ENCODE peak calls at places on chromosomes 2 and 18, in four cellular contexts. One of them, this sample, is unnamed.

GRCh38 chr2:235045973-235046343 is 94.1 kb downstream of the SH3BP4 start:
- DNase-seq in astrocyte: no peak
- DNase-seq in activated effector memory CD4-positive, alpha-beta T cell treated with Interleukin-2 at 50 U/mL for 16 hours: no peak
- DNase-seq in A172: no peak
- DNase-seq in this sample: no peak

GRCh38 chr18:42675810-42676209 is 439.7 kb downstream of the RIT2 start:
- DNase-seq in activated effector memory CD4-positive, alpha-beta T cell treated with Interleukin-2 at 50 U/mL for 16 hours: no peak
- DNase-seq in astrocyte: no peak
- DNase-seq in A172: no peak
- DNase-seq in this sample: no peak

GRCh38 chr2:75327334-75327733 is 128.0 kb upstream of the TACR1 start:
- DNase-seq in astrocyte: no peak
- DNase-seq in A172: peak; percentile 28
- DNase-seq in activated effector memory CD4-positive, alpha-beta T cell treated with Interleukin-2 at 50 U/mL for 16 hours: no peak
- DNase-seq in this sample: no peak

GRCh38 chr18:75554112-75554511 is 126.6 kb upstream of the SMIM21 start:
- DNase-seq in activated effector memory CD4-positive, alpha-beta T cell treated with Interleukin-2 at 50 U/mL for 16 hours: no peak
- DNase-seq in astrocyte: no peak
- DNase-seq in A172: no peak
- DNase-seq in this sample: no peak

GRCh38 chr2:155485141-155485842 is 786.8 kb downstream of the KCNJ3 start:
- DNase-seq in A172: no peak
- DNase-seq in activated effector memory CD4-positive, alpha-beta T cell treated with Interleukin-2 at 50 U/mL for 16 hours: no peak
- DNase-seq in astrocyte: no peak
- DNase-seq in this sample: no peak

GRCh38 chr2:114089636-114090325 is 199.9 kb downstream of the ACTR3 start:
- DNase-seq in A172: no peak
- DNase-seq in activated effector memory CD4-positive, alpha-beta T cell treated with Interleukin-2 at 50 U/mL for 16 hours: no peak
- DNase-seq in astrocyte: no peak
- DNase-seq in this sample: no peak

GRCh38 chr18:10029711-10030110 is 115.9 kb downstream of the VAPA start:
- DNase-seq in activated effector memory CD4-positive, alpha-beta T cell treated with Interleukin-2 at 50 U/mL for 16 hours: no peak
- DNase-seq in A172: no peak
- DNase-seq in astrocyte: no peak
- DNase-seq in this sample: no peak

GRCh38 chr18:23595610-23596009 is 9.3 kb upstream of the NPC1 start:
- DNase-seq in A172: no peak
- DNase-seq in astrocyte: no peak
- DNase-seq in activated effector memory CD4-positive, alpha-beta T cell treated with Interleukin-2 at 50 U/mL for 16 hours: no peak
- DNase-seq in this sample: no peak

GRCh38 chr2:48415765-48416515 is 114.0 kb upstream of the STON1 start:
- DNase-seq in activated effector memory CD4-positive, alpha-beta T cell treated with Interleukin-2 at 50 U/mL for 16 hours: no peak
- DNase-seq in A172: no peak
- DNase-seq in astrocyte: no peak
- DNase-seq in this sample: peak; percentile 18

GRCh38 chr2:167182403-167182802 is 294.1 kb downstream of the XIRP2 start:
- DNase-seq in activated effector memory CD4-positive, alpha-beta T cell treated with Interleukin-2 at 50 U/mL for 16 hours: no peak
- DNase-seq in astrocyte: no peak
- DNase-seq in A172: no peak
- DNase-seq in this sample: no peak

GRCh38 chr2:26652361-26653041 is 11.3 kb upstream of the CIB4 start:
- DNase-seq in activated effector memory CD4-positive, alpha-beta T cell treated with Interleukin-2 at 50 U/mL for 16 hours: no peak
- DNase-seq in A172: no peak
- DNase-seq in astrocyte: no peak
- DNase-seq in this sample: no peak

GRCh38 chr2:241730679-241731293 is 3.6 kb upstream of the D2HGDH start:
- DNase-seq in astrocyte: no peak
- DNase-seq in activated effector memory CD4-positive, alpha-beta T cell treated with Interleukin-2 at 50 U/mL for 16 hours: no peak
- DNase-seq in A172: no peak
- DNase-seq in this sample: no peak

GRCh38 chr18:73756256-73757091 is 391.2 kb downstream of the FBXO15 start:
- DNase-seq in A172: no peak
- DNase-seq in astrocyte: no peak
- DNase-seq in activated effector memory CD4-positive, alpha-beta T cell treated with Interleukin-2 at 50 U/mL for 16 hours: no peak
- DNase-seq in this sample: no peak

GRCh38 chr18:67265464-67266245 is 250.9 kb downstream of the DSEL start:
- DNase-seq in A172: peak; percentile 43
- DNase-seq in astrocyte: peak; percentile 93
- DNase-seq in activated effector memory CD4-positive, alpha-beta T cell treated with Interleukin-2 at 50 U/mL for 16 hours: no peak
- DNase-seq in this sample: peak; percentile 61

GRCh38 chr2:207150294-207150693 is 15.5 kb downstream of the KLF7 start:
- DNase-seq in A172: no peak
- DNase-seq in astrocyte: no peak
- DNase-seq in activated effector memory CD4-positive, alpha-beta T cell treated with Interleukin-2 at 50 U/mL for 16 hours: no peak
- DNase-seq in this sample: no peak

GRCh38 chr2:136206613-136207012 is 88.7 kb upstream of the CXCR4 start:
- DNase-seq in A172: no peak
- DNase-seq in astrocyte: no peak
- DNase-seq in activated effector memory CD4-positive, alpha-beta T cell treated with Interleukin-2 at 50 U/mL for 16 hours: no peak
- DNase-seq in this sample: no peak

GRCh38 chr2:46381263-46381849 is 84.1 kb downstream of the EPAS1 start:
- DNase-seq in astrocyte: peak; percentile 2
- DNase-seq in A172: no peak
- DNase-seq in activated effector memory CD4-positive, alpha-beta T cell treated with Interleukin-2 at 50 U/mL for 16 hours: no peak
- DNase-seq in this sample: no peak

GRCh38 chr18:56245856-56246575 is 392.4 kb downstream of the TXNL1 start:
- DNase-seq in A172: peak; percentile 13
- DNase-seq in activated effector memory CD4-positive, alpha-beta T cell treated with Interleukin-2 at 50 U/mL for 16 hours: no peak
- DNase-seq in astrocyte: peak; percentile 77
- DNase-seq in this sample: no peak

GRCh38 chr18:51196116-51196810 is 1.2 kb downstream of the MEX3C start:
- DNase-seq in A172: peak; percentile 7
- DNase-seq in activated effector memory CD4-positive, alpha-beta T cell treated with Interleukin-2 at 50 U/mL for 16 hours: peak; percentile 49
- DNase-seq in astrocyte: no peak
- DNase-seq in this sample: no peak

GRCh38 chr2:70992945-70993688 is 1.6 kb downstream of the TEX261 start:
- DNase-seq in activated effector memory CD4-positive, alpha-beta T cell treated with Interleukin-2 at 50 U/mL for 16 hours: no peak
- DNase-seq in astrocyte: no peak
- DNase-seq in A172: no peak
- DNase-seq in this sample: no peak

GRCh38 chr2:198296665-198297308 is 492.4 kb downstream of the PLCL1 start:
- DNase-seq in astrocyte: peak; percentile 15
- DNase-seq in activated effector memory CD4-positive, alpha-beta T cell treated with Interleukin-2 at 50 U/mL for 16 hours: peak; percentile 13
- DNase-seq in A172: peak; percentile 74
- DNase-seq in this sample: no peak

GRCh38 chr2:43008388-43008787 is 216.0 kb upstream of the HAAO start:
- DNase-seq in A172: no peak
- DNase-seq in activated effector memory CD4-positive, alpha-beta T cell treated with Interleukin-2 at 50 U/mL for 16 hours: no peak
- DNase-seq in astrocyte: no peak
- DNase-seq in this sample: no peak

GRCh38 chr2:208830203-208830602 is 423.6 kb downstream of the PTH2R start:
- DNase-seq in A172: no peak
- DNase-seq in activated effector memory CD4-positive, alpha-beta T cell treated with Interleukin-2 at 50 U/mL for 16 hours: no peak
- DNase-seq in astrocyte: no peak
- DNase-seq in this sample: no peak

GRCh38 chr2:234621120-234621519 is 124.2 kb upstream of the ARL4C start:
- DNase-seq in A172: no peak
- DNase-seq in astrocyte: peak; percentile 54
- DNase-seq in activated effector memory CD4-positive, alpha-beta T cell treated with Interleukin-2 at 50 U/mL for 16 hours: no peak
- DNase-seq in this sample: no peak

GRCh38 chr18:23415530-23415929 is 37.6 kb upstream of the RIOK3 start:
- DNase-seq in activated effector memory CD4-positive, alpha-beta T cell treated with Interleukin-2 at 50 U/mL for 16 hours: no peak
- DNase-seq in astrocyte: no peak
- DNase-seq in A172: no peak
- DNase-seq in this sample: no peak

GRCh38 chr2:96374211-96374951 is 38.8 kb downstream of the NCAPH start:
- DNase-seq in astrocyte: peak; percentile 12
- DNase-seq in activated effector memory CD4-positive, alpha-beta T cell treated with Interleukin-2 at 50 U/mL for 16 hours: no peak
- DNase-seq in A172: no peak
- DNase-seq in this sample: no peak

GRCh38 chr2:64234150-64234549 is 89.9 kb upstream of the PELI1 start:
- DNase-seq in activated effector memory CD4-positive, alpha-beta T cell treated with Interleukin-2 at 50 U/mL for 16 hours: no peak
- DNase-seq in A172: no peak
- DNase-seq in astrocyte: no peak
- DNase-seq in this sample: no peak

GRCh38 chr2:40105593-40105992 is 326.5 kb upstream of the THUMPD2 start:
- DNase-seq in A172: peak; percentile 28
- DNase-seq in astrocyte: peak; percentile 88
- DNase-seq in activated effector memory CD4-positive, alpha-beta T cell treated with Interleukin-2 at 50 U/mL for 16 hours: no peak
- DNase-seq in this sample: no peak

GRCh38 chr2:221204699-221205098 is 367.4 kb downstream of the EPHA4 start:
- DNase-seq in astrocyte: no peak
- DNase-seq in A172: no peak
- DNase-seq in activated effector memory CD4-positive, alpha-beta T cell treated with Interleukin-2 at 50 U/mL for 16 hours: no peak
- DNase-seq in this sample: no peak

GRCh38 chr2:214465386-214466146 is 54.7 kb downstream of the VWC2L start:
- DNase-seq in activated effector memory CD4-positive, alpha-beta T cell treated with Interleukin-2 at 50 U/mL for 16 hours: no peak
- DNase-seq in astrocyte: peak; percentile 60
- DNase-seq in A172: peak; percentile 19
- DNase-seq in this sample: peak; percentile 35

GRCh38 chr2:47269316-47270232 is 114.5 kb upstream of the STPG4 start:
- DNase-seq in A172: peak; percentile 100
- DNase-seq in astrocyte: peak; percentile 98
- DNase-seq in activated effector memory CD4-positive, alpha-beta T cell treated with Interleukin-2 at 50 U/mL for 16 hours: no peak
- DNase-seq in this sample: peak; percentile 98

GRCh38 chr2:217027414-217027813 is 167.6 kb upstream of the TNP1 start:
- DNase-seq in A172: no peak
- DNase-seq in astrocyte: peak; percentile 21
- DNase-seq in activated effector memory CD4-positive, alpha-beta T cell treated with Interleukin-2 at 50 U/mL for 16 hours: no peak
- DNase-seq in this sample: no peak

GRCh38 chr2:18149660-18150246 is 271.3 kb downstream of the KCNS3 start:
- DNase-seq in A172: peak; percentile 39
- DNase-seq in astrocyte: no peak
- DNase-seq in activated effector memory CD4-positive, alpha-beta T cell treated with Interleukin-2 at 50 U/mL for 16 hours: no peak
- DNase-seq in this sample: no peak

GRCh38 chr2:213084261-213084660 is 67.2 kb downstream of the IKZF2 start:
- DNase-seq in activated effector memory CD4-positive, alpha-beta T cell treated with Interleukin-2 at 50 U/mL for 16 hours: no peak
- DNase-seq in astrocyte: no peak
- DNase-seq in A172: no peak
- DNase-seq in this sample: no peak

GRCh38 chr18:23545247-23545789 is 41.0 kb downstream of the NPC1 start:
- DNase-seq in astrocyte: no peak
- DNase-seq in A172: no peak
- DNase-seq in activated effector memory CD4-positive, alpha-beta T cell treated with Interleukin-2 at 50 U/mL for 16 hours: no peak
- DNase-seq in this sample: no peak

GRCh38 chr2:156399950-156400703 is 36.1 kb upstream of the GPD2 start:
- DNase-seq in astrocyte: peak; percentile 53
- DNase-seq in activated effector memory CD4-positive, alpha-beta T cell treated with Interleukin-2 at 50 U/mL for 16 hours: no peak
- DNase-seq in A172: peak; percentile 80
- DNase-seq in this sample: peak; percentile 71